ENCODE peak calls at places on chromosomes 3 and 15, in six cellular contexts. T is C1 segment of cervical spinal cord; H is stimulated activated CD8-positive, alpha-beta memory T cell treated with anti-CD3 and anti-CD28 coated beads, Interleukin-15, amount 100 ng/mL, for 1 hour; V is PC-9; U is tibial nerve; D is GM13977. S is an unnamed sample.

GRCh38 chr15:23801881-23802280 is 114.8 kb upstream of the NDN start:
- DNase-seq in T (no peak), D (no peak), V (no peak), H (no peak), U (no peak), S (no peak)

GRCh38 chr15:60464836-60465630 is 13.9 kb downstream of the ICE2 start:
- DNase-seq in T (no peak), V (peak; percentile 38), D (no peak), H (no peak), U (no peak), S (no peak)

GRCh38 chr15:49134683-49135341 is 20.6 kb downstream of the COPS2 start:
- DNase-seq in H (no peak), T (no peak), D (no peak), U (no peak), V (no peak), S (no peak)

GRCh38 chr15:95559875-95560394 is 770.6 kb upstream of the NR2F2 start:
- DNase-seq in D (no peak), V (peak; percentile 28), T (no peak), H (no peak), U (no peak), S (no peak)

GRCh38 chr3:108477511-108478147 is 32.8 kb downstream of the MYH15 start:
- DNase-seq in U (no peak), D (peak; percentile 49), H (peak; percentile 39), V (peak; percentile 49), T (peak; percentile 28), S (no peak)

GRCh38 chr3:135000465-135000864 is 205.4 kb downstream of the EPHB1 start:
- DNase-seq in H (no peak), D (no peak), T (no peak), U (no peak), V (no peak), S (no peak)

GRCh38 chr3:186620213-186621092 is 7.6 kb downstream of the AHSG start:
- DNase-seq in U (no peak), H (no peak), T (no peak), V (no peak), D (no peak), S (no peak)

GRCh38 chr3:138778643-138779042 is 56.1 kb downstream of the PIK3CB start:
- DNase-seq in U (no peak), H (no peak), T (no peak), D (no peak), V (no peak), S (no peak)

GRCh38 chr3:79490165-79491028 is 277.4 kb downstream of the ROBO1 start:
- DNase-seq in D (no peak), U (no peak), V (no peak), H (no peak), T (no peak), S (no peak)

GRCh38 chr15:38540516-38540915 is 24.1 kb downstream of the RASGRP1 start:
- DNase-seq in T (no peak), U (no peak), V (no peak), D (no peak), H (no peak), S (no peak)

GRCh38 chr3:133996251-133996661 is 33.5 kb downstream of the SLCO2A1 start:
- DNase-seq in U (no peak), V (no peak), H (no peak), D (no peak), T (no peak), S (no peak)